ENCODE peak calls at places on chromosomes 7 and 10, in six cellular contexts. N, I, C, G, D and W are unnamed samples.

GRCh38 chr7:133114519-133114918 is 32.6 kb upstream of the CHCHD3 start:
- DNase-seq in C (no peak), G (no peak), I (no peak), D (no peak), N (no peak), W (no peak)

GRCh38 chr10:91335147-91335546 is 75.0 kb upstream of the HECTD2 start:
- DNase-seq in N (no peak), D (no peak), G (peak; percentile 21), I (no peak), C (no peak), W (no peak)

GRCh38 chr10:35564276-35564982 is 40.7 kb upstream of the GJD4 start:
- DNase-seq in G (no peak), C (peak; percentile 62), D (no peak), I (no peak), N (no peak), W (peak; percentile 61)

GRCh38 chr10:86711957-86712708 is 43.8 kb downstream of the LDB3 start:
- DNase-seq in C (peak; percentile 41), D (peak; percentile 69), I (no peak), G (peak; percentile 52), N (no peak), W (peak; percentile 62)

GRCh38 chr10:14074062-14074884 is 256.5 kb downstream of the FRMD4A start:
- DNase-seq in N (peak; percentile 77), D (peak; percentile 75), G (no peak), I (no peak), C (no peak), W (no peak)

GRCh38 chr7:101185258-101185839 is 5.3 kb upstream of the NAT16 start:
- DNase-seq in I (no peak), C (no peak), G (no peak), D (no peak), N (no peak), W (no peak)

GRCh38 chr7:2520131-2520807 is 695 bp downstream of the LFNG start:
- DNase-seq in G (no peak), C (no peak), I (peak; percentile 35), N (no peak), D (peak; percentile 96), W (no peak)

GRCh38 chr10:7405637-7406036 is 5.2 kb downstream of the SFMBT2 start:
- DNase-seq in I (no peak), C (no peak), D (no peak), G (no peak), N (peak; percentile 44), W (peak; percentile 14)

GRCh38 chr7:128906766-128907559 is 3.5 kb downstream of the KCP start:
- DNase-seq in D (no peak), G (no peak), I (no peak), N (no peak), C (no peak), W (no peak)

GRCh38 chr10:32341596-32341995 is 5.4 kb downstream of the EPC1 start:
- DNase-seq in I (no peak), D (no peak), C (no peak), N (no peak), G (no peak), W (no peak)

GRCh38 chr10:83677795-83678194 is 461.5 kb upstream of the GHITM start:
- DNase-seq in I (no peak), G (no peak), C (no peak), D (no peak), N (no peak), W (peak; percentile 1)

GRCh38 chr10:106384541-106384940 is 780.0 kb downstream of the SORCS1 start:
- DNase-seq in I (no peak), C (no peak), G (no peak), D (no peak), N (no peak), W (no peak)

GRCh38 chr10:110376021-110376773 is 71.5 kb upstream of the SMNDC1 start:
- DNase-seq in N (no peak), D (peak; percentile 52), I (no peak), G (no peak), C (no peak), W (no peak)

GRCh38 chr10:101901340-101901739 is 57.7 kb upstream of the KCNIP2 start:
- DNase-seq in G (peak; percentile 32), C (no peak), D (no peak), N (no peak), I (no peak), W (no peak)

GRCh38 chr7:131040467-131040932 is 287.2 kb upstream of the MKLN1 start:
- DNase-seq in D (peak; percentile 23), N (peak; percentile 72), G (peak; percentile 60), C (no peak), I (peak; percentile 36), W (peak; percentile 76)

GRCh38 chr7:133975130-133975529 is 152.0 kb upstream of the LRGUK start:
- DNase-seq in I (no peak), N (no peak), G (no peak), C (no peak), D (no peak), W (no peak)

GRCh38 chr10:77036993-77037734 is 600.4 kb downstream of the KCNMA1 start:
- DNase-seq in I (no peak), D (peak; percentile 13), G (peak; percentile 42), C (no peak), N (no peak), W (no peak)

GRCh38 chr10:112409274-112409673 is 35.4 kb downstream of the ACSL5 start:
- DNase-seq in I (no peak), G (no peak), C (no peak), D (no peak), N (no peak), W (no peak)

GRCh38 chr7:91263359-91264082 is 712 bp upstream of the FZD1 start:
- DNase-seq in G (peak; percentile 47), I (no peak), D (peak; percentile 33), N (no peak), C (no peak), W (no peak)

GRCh38 chr7:83681200-83681599 is 32.3 kb upstream of the SEMA3E start:
- DNase-seq in G (no peak), I (no peak), N (no peak), D (no peak), C (no peak), W (no peak)

GRCh38 chr10:71126432-71126831 is 85.9 kb upstream of the UNC5B start:
- DNase-seq in G (no peak), I (no peak), D (no peak), C (no peak), N (no peak), W (no peak)

GRCh38 chr10:78255214-78255613 is 221.6 kb downstream of the RPS24 start:
- DNase-seq in N (no peak), I (no peak), C (no peak), D (no peak), G (no peak), W (no peak)

GRCh38 chr7:151349507-151349853 is 7.9 kb downstream of the NUB1 start:
- DNase-seq in D (no peak), I (peak; percentile 7), G (no peak), N (no peak), C (no peak), W (peak; percentile 12)

GRCh38 chr10:11673346-11674330 is 62.2 kb upstream of the USP6NL start:
- DNase-seq in C (peak; percentile 17), D (no peak), I (no peak), G (no peak), N (peak; percentile 20), W (peak; percentile 85)

GRCh38 chr10:11548763-11549089 is 62.7 kb downstream of the USP6NL start:
- DNase-seq in I (no peak), G (no peak), D (no peak), C (no peak), N (no peak), W (no peak)

GRCh38 chr7:10802526-10802925 is 171.1 kb upstream of the PHF14 start:
- DNase-seq in D (peak; percentile 60), I (no peak), C (no peak), N (no peak), G (no peak), W (no peak)

GRCh38 chr7:131067220-131067619 is 260.5 kb upstream of the MKLN1 start:
- DNase-seq in N (no peak), G (no peak), D (no peak), I (no peak), C (no peak), W (no peak)

GRCh38 chr7:55261386-55261770 is 103.8 kb upstream of the LANCL2 start:
- DNase-seq in N (no peak), G (no peak), C (no peak), I (no peak), D (no peak), W (no peak)

GRCh38 chr10:122555431-122555830 is 5.1 kb upstream of the DMBT1 start:
- DNase-seq in G (no peak), I (no peak), D (no peak), N (no peak), C (no peak), W (no peak)

GRCh38 chr7:1755783-1756626 is 85.9 kb downstream of the ELFN1 start:
- DNase-seq in I (no peak), C (no peak), N (no peak), D (no peak), G (no peak), W (no peak)

GRCh38 chr10:81871558-81871957 is 3.4 kb upstream of the NRG3 start:
- DNase-seq in C (no peak), N (no peak), I (no peak), G (no peak), D (no peak), W (no peak)

GRCh38 chr10:76405932-76406331 is 974.5 kb downstream of the LRMDA start:
- DNase-seq in D (no peak), G (no peak), N (no peak), C (no peak), I (no peak), W (no peak)

GRCh38 chr10:49310460-49310859 is 11.5 kb downstream of the C10orf71 start:
- DNase-seq in D (no peak), I (no peak), G (no peak), C (no peak), N (no peak), W (no peak)

GRCh38 chr10:79078367-79079073 is 9.8 kb downstream of the ZMIZ1 start:
- DNase-seq in G (no peak), D (no peak), C (no peak), N (no peak), I (no peak), W (no peak)

GRCh38 chr10:5945561-5946418 is 31.6 kb downstream of the IL15RA start:
- DNase-seq in G (no peak), C (no peak), N (peak; percentile 77), D (no peak), I (no peak), W (peak; percentile 53)

GRCh38 chr7:101630591-101630990 is 1.5 kb upstream of the MYL10 start:
- DNase-seq in C (peak; percentile 21), G (no peak), N (no peak), D (peak; percentile 91), I (no peak), W (no peak)

GRCh38 chr7:143015926-143016490 is 10.9 kb downstream of the OR9A2 start:
- DNase-seq in I (no peak), N (no peak), G (no peak), C (no peak), D (no peak), W (no peak)

GRCh38 chr7:101996131-101996691 is 178.8 kb downstream of the CUX1 start:
- DNase-seq in I (no peak), C (no peak), N (no peak), G (no peak), D (no peak), W (no peak)

GRCh38 chr7:154684651-154685563 is 318.0 kb downstream of the PAXIP1 start:
- DNase-seq in D (no peak), N (no peak), G (no peak), I (no peak), C (no peak), W (no peak)

GRCh38 chr10:19789607-19790006 is 26.6 kb upstream of the PLXDC2 start:
- DNase-seq in C (no peak), I (no peak), G (no peak), N (no peak), D (no peak), W (no peak)